ENCODE peak calls at places on chromosomes 12 and 14, in six cellular contexts. F, H, N, R, D and E are unnamed samples.
A peak's percentile ranks its signal among the peaks of the same experiment; 100 is the strongest.

GRCh38 chr14:31275731-31276130 is 68.1 kb upstream of the HECTD1 start:
- DNase-seq in F (no peak), H (no peak), N (no peak), R (no peak), D (no peak), E (no peak)

GRCh38 chr12:130401703-130402102 is 64.0 kb downstream of the PIWIL1 start:
- DNase-seq in F (peak; percentile 19), H (no peak), N (no peak), R (no peak), D (peak; percentile 11), E (no peak)

GRCh38 chr12:53192531-53193021 is 11.9 kb upstream of the CSAD start:
- DNase-seq in F (no peak), H (no peak), N (peak; percentile 56), R (no peak), D (no peak), E (no peak)

GRCh38 chr12:24088751-24089150 is 139.3 kb upstream of the SOX5 start:
- DNase-seq in F (no peak), H (no peak), N (no peak), R (no peak), D (no peak), E (no peak)

GRCh38 chr12:52235001-52235760 is 2.1 kb downstream of the KRT7 start:
- DNase-seq in F (no peak), H (no peak), N (no peak), R (no peak), D (no peak), E (no peak)

GRCh38 chr14:75736845-75737485 is 75.9 kb downstream of the TTLL5 start:
- DNase-seq in F (no peak), H (no peak), N (no peak), R (no peak), D (no peak), E (no peak)

GRCh38 chr12:68065163-68065562 is 75.9 kb downstream of the IFNG-AS1 start:
- DNase-seq in F (no peak), H (no peak), N (no peak), R (no peak), D (no peak), E (no peak)

GRCh38 chr12:2052861-2053674 is at the start of gene CACNA1C:
- DNase-seq in F (peak; percentile 70), H (peak; percentile 40), N (peak; percentile 72), R (peak; percentile 17), D (peak; percentile 71), E (peak; percentile 53)

GRCh38 chr12:100672075-100672592 is 98.7 kb downstream of the GAS2L3 start:
- DNase-seq in F (peak; percentile 56), H (peak; percentile 55), N (peak; percentile 64), R (no peak), D (no peak), E (no peak)

GRCh38 chr12:50922820-50923219 is 29.5 kb upstream of the HIGD1C start:
- DNase-seq in F (no peak), H (no peak), N (no peak), R (no peak), D (no peak), E (no peak)

GRCh38 chr12:96314723-96315122 is 85.5 kb downstream of the CDK17 start:
- DNase-seq in F (no peak), H (no peak), N (no peak), R (no peak), D (no peak), E (no peak)

GRCh38 chr14:83251402-83251801 is 1717.7 kb upstream of the SEL1L start:
- DNase-seq in F (no peak), H (no peak), N (no peak), R (no peak), D (no peak), E (no peak)